ENCODE peak calls at places on chromosomes 11 and 22, in seven cellular contexts. D is PC-3; U is CD8-positive, alpha-beta T cell; K is prostate gland; I is cardiac fibroblast; F is colonic mucosa; T is tibial artery. Z is an unnamed sample.

GRCh38 chr11:74001822-74002286 is 7.0 kb downstream of the UCP3 start:
- DNase-seq in U (no peak), I (no peak), K (no peak), D (no peak), T (peak; percentile 33), F (no peak), Z (no peak)

GRCh38 chr11:36177837-36178236 is 111.4 kb downstream of the COMMD9 start:
- DNase-seq in F (no peak), I (peak; percentile 30), U (no peak), T (no peak), K (no peak), D (no peak), Z (no peak)

GRCh38 chr22:35116269-35116668 is 50.3 kb downstream of the ISX start:
- DNase-seq in I (no peak), K (no peak), U (no peak), D (no peak), T (no peak), F (no peak), Z (no peak)

GRCh38 chr11:69521461-69521860 is 40.0 kb downstream of the LINC01488 start:
- DNase-seq in T (no peak), U (no peak), D (no peak), F (no peak), I (no peak), K (no peak), Z (peak; percentile 8)

GRCh38 chr11:62124186-62125113 is 639 bp downstream of the INCENP start:
- DNase-seq in T (peak; percentile 73), D (peak; percentile 46), F (peak; percentile 56), I (peak; percentile 32), K (peak; percentile 14), U (no peak), Z (no peak)

GRCh38 chr11:125167954-125168821 is 3.6 kb downstream of the PKNOX2 start:
- DNase-seq in I (peak; percentile 58), U (no peak), D (no peak), K (peak; percentile 31), T (no peak), F (no peak), Z (no peak)

GRCh38 chr11:12196335-12196734 is 85.9 kb downstream of the MICAL2 start:
- DNase-seq in D (no peak), F (no peak), K (no peak), U (no peak), I (no peak), T (peak; percentile 11), Z (no peak)

GRCh38 chr22:19358703-19359553 is 67.4 kb upstream of the CLTCL1 start:
- DNase-seq in D (no peak), I (no peak), F (no peak), K (no peak), T (no peak), U (no peak), Z (no peak)

GRCh38 chr11:92929168-92930053 is 40.0 kb upstream of the MTNR1B start:
- DNase-seq in U (no peak), I (no peak), D (no peak), T (no peak), F (no peak), K (no peak), Z (no peak)

GRCh38 chr11:63871962-63872832 is 33.3 kb downstream of the MARK2 start:
- DNase-seq in D (peak; percentile 99), U (peak; percentile 43), T (peak; percentile 93), I (peak; percentile 90), F (peak; percentile 90), K (peak; percentile 92), Z (peak; percentile 84)

GRCh38 chr11:111528557-111528956 is 12.0 kb upstream of the LAYN start:
- DNase-seq in U (no peak), I (no peak), T (no peak), D (peak; percentile 26), K (no peak), F (no peak), Z (no peak)

DNA sequence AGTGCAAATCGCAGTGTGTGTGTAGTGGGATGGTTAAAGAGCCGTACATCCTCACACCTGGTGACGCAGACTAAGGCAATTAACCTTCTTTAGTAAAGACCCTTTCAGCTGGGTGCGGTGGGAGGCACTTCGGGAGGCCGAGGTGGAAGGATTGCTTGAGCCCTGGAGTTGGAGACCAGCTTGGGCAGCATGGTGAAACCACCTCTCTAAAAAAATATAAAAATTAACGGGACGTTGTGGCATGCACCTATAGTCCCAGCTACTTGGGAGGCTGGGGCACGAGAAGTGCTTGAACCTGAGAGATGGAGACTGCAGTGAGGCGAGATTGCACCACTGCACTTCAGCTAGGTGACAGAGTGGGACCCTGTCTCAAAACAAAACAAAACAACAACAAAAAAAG is 31.5 kb downstream of the ZBTB16 start:
- DNase-seq in K (no peak), U (no peak), D (no peak), I (no peak), F (no peak), T (no peak), Z (no peak)
- H3K4me3 ChIP-seq in K (no peak overlapping the region), U (no peak overlapping the region), D (no peak overlapping the region), I (no peak overlapping the region), F (no peak overlapping the region), T (peak overlapping the region; percentile 14), Z (no peak overlapping the region)

GRCh38 chr11:29438815-29439214 is 578.0 kb downstream of the KCNA4 start:
- DNase-seq in K (no peak), U (no peak), F (no peak), I (no peak), T (no peak), D (no peak), Z (no peak)

GRCh38 chr11:29435421-29435820 is 581.4 kb downstream of the KCNA4 start:
- DNase-seq in K (no peak), T (no peak), F (no peak), U (no peak), D (no peak), I (peak; percentile 21), Z (no peak)

DNA sequence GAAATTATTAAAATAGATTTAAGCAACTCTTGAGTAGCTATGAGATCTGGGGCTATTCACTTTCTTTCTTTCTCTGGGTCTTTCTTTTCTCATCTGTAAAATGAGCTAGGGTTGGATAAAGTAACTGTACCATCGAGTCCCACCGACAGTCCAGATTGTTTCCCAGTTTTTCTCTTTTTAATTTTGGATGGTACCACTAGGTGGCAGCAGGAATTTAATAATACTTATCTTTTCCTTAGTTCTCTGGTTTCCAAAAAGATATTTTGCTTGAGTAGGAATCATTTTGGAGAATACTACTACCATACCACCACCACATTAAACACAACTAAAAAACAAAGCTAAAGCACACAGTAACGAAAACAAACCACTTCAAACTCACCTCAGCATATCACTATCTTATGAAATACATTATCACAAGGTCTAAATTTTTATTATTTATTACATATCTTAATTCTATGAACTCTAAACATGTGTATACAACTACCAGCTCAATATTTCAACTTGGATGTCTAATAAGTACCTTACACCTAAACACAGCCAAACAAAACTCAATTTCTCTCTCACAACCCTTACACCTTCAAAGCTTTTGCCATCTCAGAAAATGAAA is 584.0 kb downstream of the KCNA4 start:
- DNase-seq in D (peak; percentile 63), I (peak; percentile 45), U (no peak), T (no peak), K (no peak), F (no peak), Z (no peak)
- TF ChIP-seq CTCF in D (peak; percentile 71), I (peak; percentile 46), U (no peak), T (peak; percentile 29), K (peak; percentile 41), F (no peak), Z (peak; percentile 50)

GRCh38 chr22:41957941-41958556 is 6.1 kb downstream of the SMIM45 start:
- DNase-seq in D (no peak), T (no peak), U (no peak), I (no peak), F (no peak), K (no peak), Z (no peak)
- H3K4me3 ChIP-seq in D (no peak overlapping the region), T (no peak overlapping the region), U (no peak overlapping the region), I (no peak overlapping the region), F (peak overlapping the region; percentile 34), K (no peak overlapping the region), Z (peak overlapping the region; percentile 36)

DNA sequence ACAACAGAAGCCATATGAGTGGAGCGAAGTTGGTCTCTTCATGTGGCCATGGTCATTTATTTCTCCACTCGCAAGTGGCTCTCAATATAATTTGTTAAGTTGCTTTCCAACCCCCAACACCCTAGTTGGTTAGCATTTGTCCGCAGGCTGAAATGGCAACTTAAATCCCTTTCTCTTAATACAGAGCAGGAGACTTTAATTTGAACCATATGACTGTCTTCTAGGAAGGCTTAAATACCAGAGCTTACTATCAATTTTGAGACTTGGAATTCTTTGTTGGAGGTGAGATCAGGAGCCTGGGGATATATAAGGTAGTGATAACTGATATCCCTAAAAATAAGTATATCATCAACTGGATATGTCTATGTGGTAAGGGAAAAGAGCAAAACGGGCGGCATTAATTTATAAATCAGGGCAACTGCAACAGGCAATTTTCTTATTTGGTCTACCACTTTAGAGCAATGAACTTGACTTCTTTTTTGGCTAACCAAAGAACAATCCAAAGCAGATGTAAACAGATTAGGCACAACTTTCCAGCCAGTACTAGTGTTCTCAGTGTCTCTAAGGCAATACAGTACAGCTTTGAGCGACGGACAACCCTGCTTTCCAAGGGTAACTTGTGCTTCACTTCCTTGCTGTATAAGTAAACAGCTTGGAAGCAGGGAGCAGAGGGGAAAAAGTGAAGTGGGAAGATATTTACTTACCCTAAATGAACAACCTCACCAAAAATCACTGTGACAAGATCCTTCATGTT is 74.7 kb upstream of the APOA1 start:
- DNase-seq in D (no peak), T (no peak), I (peak; percentile 13), K (no peak), F (no peak), U (no peak), Z (no peak)
- TF ChIP-seq CTCF in D (no peak), T (no peak), I (no peak), K (no peak), F (no peak), U (no peak), Z (no peak)

DNA sequence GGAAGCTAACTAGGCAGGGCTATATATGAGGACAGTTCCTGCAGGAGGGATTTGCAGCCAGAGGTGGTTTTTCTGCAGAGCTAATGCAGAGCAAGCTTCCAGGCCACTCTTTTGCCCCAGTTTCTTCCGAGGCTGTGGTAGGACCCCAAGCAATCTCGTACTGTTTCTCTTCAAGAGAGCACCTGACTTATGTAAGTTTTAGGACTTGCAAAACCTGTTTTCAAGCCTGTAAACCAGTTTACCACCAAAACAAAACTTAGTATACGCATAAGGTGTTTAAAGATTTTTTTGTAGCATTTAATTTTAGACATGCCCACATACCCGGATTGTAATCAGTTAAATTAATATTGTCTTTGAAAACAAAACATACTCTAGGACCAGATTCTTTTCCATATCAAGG is 7.7 kb upstream of the APLP2 start:
- DNase-seq in D (peak; percentile 48), T (no peak), F (no peak), I (no peak), U (no peak), K (no peak), Z (no peak)
- H3K4me3 ChIP-seq in D (no peak overlapping the region), T (no peak overlapping the region), F (no peak overlapping the region), I (no peak overlapping the region), U (no peak overlapping the region), K (no peak overlapping the region), Z (no peak overlapping the region)

Z was measured in lower lobe of right lung.